ENCODE peak calls at places on chromosomes 2 and 18, in six cellular contexts. J is IMR-90, X is H1, I is mesenchymal stem cell, N is H9, Z is trophoblast cell. S is an unnamed sample.

GRCh38 chr2:230600881-230601280 is 111.8 kb upstream of the CAB39 start:
- DNase-seq in J (no peak), X (no peak), I (no peak), N (no peak), Z (no peak), S (no peak)

GRCh38 chr2:23545811-23546210 is 160.8 kb downstream of the KLHL29 start:
- DNase-seq in J (no peak), X (no peak), I (no peak), N (no peak), Z (no peak), S (no peak)

GRCh38 chr2:109031481-109032228 is 42.6 kb upstream of the EDAR start:
- DNase-seq in J (peak), X (peak), I (peak), N (peak), Z (peak), S (no peak)

GRCh38 chr2:44171018-44171417 is 2.3 kb downstream of the PPM1B start:
- DNase-seq in J (peak), X (no peak), I (peak), N (no peak), Z (peak), S (no peak)

GRCh38 chr18:48028716-48029115 is 98.3 kb upstream of the SMAD2 start:
- DNase-seq in J (no peak), X (no peak), I (no peak), N (no peak), Z (no peak), S (no peak)

GRCh38 chr2:56334622-56335021 is 150.8 kb downstream of the CCDC85A start:
- DNase-seq in J (no peak), X (no peak), I (no peak), N (no peak), Z (no peak), S (no peak)

GRCh38 chr2:13714466-13714865 is 918.1 kb upstream of the LRATD1 start:
- DNase-seq in J (no peak), X (no peak), I (no peak), N (no peak), Z (no peak), S (no peak)

GRCh38 chr2:153519260-153519875 is 40.8 kb upstream of the RPRM start:
- DNase-seq in J (peak), X (peak), I (peak), N (no peak), Z (peak), S (peak)

GRCh38 chr18:3910507-3910906 is 460.5 kb downstream of the TGIF1 start:
- DNase-seq in J (peak), X (no peak), I (no peak), N (no peak), Z (no peak), S (no peak)

GRCh38 chr18:76426738-76427305 is 68.2 kb downstream of the ZNF516 start:
- DNase-seq in J (no peak), X (peak), I (peak), N (peak), Z (peak), S (peak)

GRCh38 chr2:126719191-126720030 is 63.5 kb downstream of the GYPC start:
- DNase-seq in J (no peak), X (no peak), I (no peak), N (no peak), Z (no peak), S (no peak)

GRCh38 chr2:44330801-44331200 is 30.5 kb downstream of the PREPL start:
- DNase-seq in J (peak), X (no peak), I (peak), N (no peak), Z (peak), S (no peak)

GRCh38 chr2:66897181-66897580 is 462.3 kb downstream of the MEIS1 start:
- DNase-seq in J (peak), X (no peak), I (no peak), N (no peak), Z (no peak), S (no peak)

GRCh38 chr2:173488861-173489260 is 134.2 kb downstream of the CDCA7 start:
- DNase-seq in J (no peak), X (no peak), I (no peak), N (no peak), Z (no peak), S (no peak)

GRCh38 chr2:172985139-172985874 is 90.3 kb upstream of the MAP3K20 start:
- DNase-seq in J (peak), X (no peak), I (peak), N (no peak), Z (peak), S (no peak)

GRCh38 chr2:30775833-30776232 is 31.4 kb downstream of the CAPN13 start:
- DNase-seq in J (no peak), X (peak), I (no peak), N (peak), Z (no peak), S (no peak)

GRCh38 chr18:72948439-72948838 is 80.7 kb upstream of the NETO1 start:
- DNase-seq in J (no peak), X (no peak), I (no peak), N (no peak), Z (no peak), S (no peak)

GRCh38 chr2:241858206-241859016 is at the start of gene PDCD1:
- DNase-seq in J (no peak), X (no peak), I (no peak), N (peak), Z (no peak), S (no peak)

GRCh38 chr2:66433945-66434678 is 813 bp upstream of the MEIS1 start:
- DNase-seq in J (peak), X (peak), I (peak), N (peak), Z (peak), S (no peak)

GRCh38 chr2:15691586-15692310 is 100.1 kb downstream of the DDX1 start:
- DNase-seq in J (no peak), X (no peak), I (no peak), N (no peak), Z (peak), S (no peak)

GRCh38 chr2:181686566-181687185 is 6.4 kb upstream of the NEUROD1 start:
- DNase-seq in J (no peak), X (no peak), I (no peak), N (no peak), Z (no peak), S (no peak)

GRCh38 chr2:159093496-159093895 is 125.1 kb downstream of the TANC1 start:
- DNase-seq in J (peak), X (no peak), I (peak), N (no peak), Z (no peak), S (no peak)

GRCh38 chr2:71892896-71893295 is 254.8 kb downstream of the CYP26B1 start:
- DNase-seq in J (no peak), X (peak), I (no peak), N (no peak), Z (no peak), S (no peak)

GRCh38 chr2:206804326-206804725 is 38.9 kb downstream of the FASTKD2 start:
- DNase-seq in J (no peak), X (no peak), I (peak), N (peak), Z (no peak), S (no peak)

GRCh38 chr2:88211809-88212154 is 41.6 kb downstream of the THNSL2 start:
- DNase-seq in J (no peak), X (no peak), I (no peak), N (no peak), Z (no peak), S (no peak)
- H3K14ac ChIP-seq in J (no peak), X (no peak), I (no peak), N (no peak), Z (no peak), S (no peak)

DNA sequence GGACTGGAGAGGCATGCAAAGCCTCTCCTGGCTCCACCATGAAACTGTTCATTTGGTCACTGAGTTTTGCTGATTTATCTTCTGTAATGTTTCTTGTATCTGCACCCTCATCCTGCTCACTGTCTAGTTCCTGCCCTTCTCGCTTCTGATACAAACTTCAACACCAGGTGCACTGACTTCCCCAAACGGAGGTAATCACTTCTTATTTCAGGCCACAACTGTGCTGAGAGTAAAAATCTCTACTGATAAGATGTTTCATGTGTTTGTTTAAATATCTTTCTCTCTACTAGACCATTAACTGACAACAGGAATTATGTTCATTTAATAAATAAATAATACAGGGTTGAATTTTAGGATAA is 10.9 kb upstream of the NT5C1B start:
- DNase-seq in J (no peak), X (no peak), I (no peak), N (no peak), Z (no peak), S (no peak)
- H3K4me2 ChIP-seq in J (no peak), X (no peak), I (no peak), N (no peak), Z (no peak), S (no peak)

GRCh38 chr2:74314107-74314506 is 29.1 kb downstream of the SLC4A5 start:
- DNase-seq in J (no peak), X (peak), I (no peak), N (no peak), Z (no peak), S (no peak)
- H3K14ac ChIP-seq in J (no peak), X (no peak), I (no peak), N (no peak), Z (no peak), S (peak)

GRCh38 chr2:68282814-68283812 is 30.8 kb upstream of the PPP3R1 start:
- DNase-seq in J (peak), X (no peak), I (peak), N (no peak), Z (peak), S (no peak)

GRCh38 chr2:68280846-68281245 is 28.5 kb upstream of the PPP3R1 start:
- DNase-seq in J (no peak), X (no peak), I (no peak), N (no peak), Z (no peak), S (no peak)

GRCh38 chr2:68279691-68280090 is 27.4 kb upstream of the PPP3R1 start:
- DNase-seq in J (no peak), X (no peak), I (no peak), N (no peak), Z (no peak), S (no peak)

GRCh38 chr2:68280316-68280715 is 28.0 kb upstream of the PPP3R1 start:
- DNase-seq in J (no peak), X (no peak), I (no peak), N (no peak), Z (no peak), S (no peak)

DNA sequence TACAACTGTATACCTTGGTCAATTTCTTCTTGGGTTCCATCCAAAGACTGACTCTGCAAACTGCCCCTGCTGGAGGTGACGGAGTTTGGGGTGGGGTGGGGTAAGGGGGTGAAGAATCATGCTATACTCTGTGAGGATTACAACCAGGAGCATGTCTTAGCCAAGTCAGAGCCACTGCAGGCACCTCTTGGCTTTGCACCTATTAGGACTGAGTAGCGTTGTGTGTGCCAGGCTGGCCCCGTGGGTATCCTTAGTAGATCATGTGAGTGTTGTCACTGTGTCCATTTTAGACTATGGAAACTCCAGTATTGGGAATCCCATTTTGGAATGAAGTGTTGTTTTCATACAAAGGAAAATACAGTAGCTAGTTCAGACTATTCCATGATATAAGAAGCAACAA is 29.7 kb upstream of the PPP3R1 start:
- DNase-seq in J (no peak), X (no peak), I (no peak), N (no peak), Z (no peak), S (no peak)
- H3K4me2 ChIP-seq in J (no peak), X (no peak), I (no peak), N (no peak), Z (no peak), S (no peak)

DNA sequence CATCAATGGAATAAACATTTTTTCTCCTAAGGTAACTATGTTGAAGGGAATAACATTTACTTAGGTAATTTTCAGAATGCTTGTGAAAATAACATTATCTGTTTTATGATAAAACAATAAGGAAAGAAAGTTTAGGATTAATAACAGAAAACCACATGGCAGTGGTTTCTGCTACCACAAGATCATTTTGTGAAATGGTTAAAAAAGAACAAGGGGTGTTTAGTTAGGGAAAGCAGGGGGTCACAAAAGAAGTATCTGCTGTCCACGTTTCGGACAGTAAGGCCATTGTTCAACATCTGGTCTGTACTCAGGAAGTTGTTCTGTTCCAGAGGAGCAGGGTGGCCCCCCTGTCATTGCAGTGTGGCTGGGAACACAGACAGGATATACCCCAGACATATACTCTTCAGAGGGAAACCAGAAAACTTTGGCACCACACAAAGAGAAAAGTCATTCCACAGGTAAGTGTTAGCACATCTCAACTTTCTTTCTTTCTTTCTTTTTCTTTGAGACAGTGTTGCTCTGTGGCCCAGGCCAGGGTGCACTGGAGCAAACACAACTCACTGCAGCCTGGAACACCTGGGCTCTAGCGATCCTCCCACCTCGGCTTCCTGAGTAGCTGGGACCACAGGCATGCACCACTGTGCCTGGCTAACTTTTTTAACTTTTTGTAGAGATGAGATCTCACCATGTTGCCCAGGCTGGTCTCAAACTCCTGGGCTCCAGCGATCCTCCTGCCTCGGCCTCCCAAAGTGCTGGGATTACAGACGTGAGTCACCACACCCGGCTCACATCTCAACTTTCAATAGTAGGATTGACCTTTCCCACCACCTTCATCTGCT is 14.8 kb upstream of the ARL5A start:
- DNase-seq in J (no peak), X (no peak), I (no peak), N (no peak), Z (no peak), S (no peak)
- H3K14ac ChIP-seq in J (no peak), X (no peak), I (no peak), N (no peak), Z (no peak), S (no peak)